ENCODE peak calls at places on chromosome 12, in five cellular contexts. E is lower leg skin, L is Peyer's patch, C is HCT116, M is psoas muscle. Y is an unnamed sample.

GRCh38 chr12:19915392-19916192 is 452.7 kb upstream of the PDE3A start:
- DNase-seq in E (no peak), L (no peak), C (peak), M (no peak), Y (no peak)

GRCh38 chr12:57902371-57903042 is 38.9 kb upstream of the ATP23 start:
- DNase-seq in E (no peak), L (no peak), C (no peak), M (no peak), Y (no peak)

GRCh38 chr12:100545092-100545491 is 28.4 kb upstream of the GAS2L3 start:
- DNase-seq in E (no peak), L (no peak), C (no peak), M (no peak), Y (no peak)

GRCh38 chr12:93741741-93742085 is 64.5 kb downstream of the CRADD start:
- DNase-seq in E (no peak), L (no peak), C (no peak), M (no peak), Y (no peak)

GRCh38 chr12:29552324-29552927 is 54.9 kb upstream of the OVCH1 start:
- DNase-seq in E (peak), L (peak), C (peak), M (peak), Y (peak)

GRCh38 chr12:57765698-57766463 is 997 bp downstream of the CYP27B1 start:
- DNase-seq in E (no peak), L (no peak), C (no peak), M (no peak), Y (no peak)

GRCh38 chr12:132547207-132547740 is 57.3 kb downstream of the FBRSL1 start:
- DNase-seq in E (no peak), L (no peak), C (no peak), M (no peak), Y (no peak)

GRCh38 chr12:89326260-89327040 is 25.9 kb downstream of the DUSP6 start:
- DNase-seq in E (no peak), L (no peak), C (no peak), M (no peak), Y (no peak)

GRCh38 chr12:9673404-9674225 is 4.1 kb downstream of the CLEC2D start:
- DNase-seq in E (no peak), L (peak), C (peak), M (peak), Y (peak)

GRCh38 chr12:65403188-65403587 is 124.7 kb downstream of the MSRB3 start:
- DNase-seq in E (no peak), L (no peak), C (no peak), M (no peak), Y (no peak)

GRCh38 chr12:49651855-49652254 is 28.5 kb downstream of the PRPF40B start:
- DNase-seq in E (no peak), L (no peak), C (no peak), M (no peak), Y (no peak)

GRCh38 chr12:113056631-113057488 is at the start of gene DTX1:
- DNase-seq in E (no peak), L (peak), C (no peak), M (peak), Y (no peak)

GRCh38 chr12:95326450-95326849 is 108.8 kb downstream of the VEZT start:
- DNase-seq in E (no peak), L (no peak), C (no peak), M (no peak), Y (no peak)

GRCh38 chr12:20778969-20779368 is 31.5 kb upstream of the SLCO1B3 start:
- DNase-seq in E (no peak), L (no peak), C (no peak), M (no peak), Y (no peak)

GRCh38 chr12:47942327-47943230 is 20.8 kb upstream of the TMEM106C start:
- DNase-seq in E (peak), L (no peak), C (no peak), M (peak), Y (no peak)

GRCh38 chr12:27424631-27425230 is 21.8 kb upstream of the SMCO2 start:
- DNase-seq in E (no peak), L (no peak), C (peak), M (no peak), Y (no peak)

GRCh38 chr12:111976291-111976690 is 36.7 kb downstream of the TMEM116 start:
- DNase-seq in E (no peak), L (no peak), C (no peak), M (no peak), Y (no peak)

GRCh38 chr12:3964404-3964803 is 91.2 kb upstream of the PARP11 start:
- DNase-seq in E (peak), L (peak), C (peak), M (no peak), Y (no peak)

GRCh38 chr12:19850341-19851065 is 411.2 kb downstream of the AEBP2 start:
- DNase-seq in E (no peak), L (no peak), C (no peak), M (no peak), Y (peak)

GRCh38 chr12:16756833-16757552 is 151.0 kb upstream of the LMO3 start:
- DNase-seq in E (no peak), L (no peak), C (no peak), M (no peak), Y (no peak)

GRCh38 chr12:65535951-65536350 is 257.5 kb downstream of the MSRB3 start:
- DNase-seq in E (no peak), L (no peak), C (no peak), M (no peak), Y (no peak)

GRCh38 chr12:58500399-58500798 is 419.9 kb downstream of the LRIG3 start:
- DNase-seq in E (no peak), L (no peak), C (no peak), M (no peak), Y (no peak)

GRCh38 chr12:78865297-78865955 is 852 bp downstream of the SYT1 start:
- DNase-seq in E (no peak), L (no peak), C (no peak), M (no peak), Y (no peak)

GRCh38 chr12:49331360-49332222 is 5.4 kb downstream of the C1QL4 start:
- DNase-seq in E (peak), L (no peak), C (peak), M (peak), Y (peak)

GRCh38 chr12:80101126-80101525 is 1.8 kb downstream of the OTOGL start:
- DNase-seq in E (no peak), L (no peak), C (no peak), M (no peak), Y (no peak)

DNA sequence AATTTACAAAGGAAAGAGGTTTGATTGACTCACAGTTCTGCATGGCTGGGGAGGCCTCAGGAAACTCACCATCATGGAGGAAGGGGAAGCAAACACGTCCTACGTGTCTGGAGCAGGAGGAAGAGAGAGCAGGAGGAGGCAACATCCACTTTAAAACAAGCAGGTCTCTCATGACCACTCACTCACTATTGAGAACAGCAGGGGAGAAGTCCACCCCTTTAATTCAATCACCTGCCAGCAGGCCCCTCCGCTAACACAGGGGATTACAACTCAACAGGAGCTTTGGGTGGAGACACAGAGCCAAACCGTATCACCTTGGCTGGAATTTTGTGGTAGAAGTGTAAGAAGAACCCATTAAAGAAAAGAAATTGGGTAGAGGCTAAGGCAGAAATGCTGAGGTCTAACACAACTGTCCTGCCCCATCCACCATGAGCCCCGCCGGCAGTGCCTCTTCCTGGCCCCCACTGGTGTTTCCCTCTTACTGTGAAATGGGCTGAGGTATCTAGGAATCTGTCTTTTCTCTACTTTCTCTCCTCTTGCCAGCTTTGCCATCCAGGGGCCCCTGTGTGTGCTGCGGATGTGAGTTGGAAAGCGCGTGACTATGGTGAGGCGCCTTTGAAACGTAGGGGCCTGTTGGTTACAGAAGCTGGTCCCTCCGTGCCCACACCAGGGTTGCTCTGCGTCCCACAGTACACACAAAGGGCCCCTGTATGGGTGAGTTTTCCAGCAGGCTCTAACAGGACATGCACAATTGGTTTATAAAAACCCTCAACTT is 108.0 kb upstream of the TMEM132D start:
- DNase-seq in E (peak), L (no peak), C (no peak), M (no peak), Y (no peak)
- H3K4me3 ChIP-seq in E (no peak), L (no peak), C (no peak), M (no peak), Y (no peak)

DNA sequence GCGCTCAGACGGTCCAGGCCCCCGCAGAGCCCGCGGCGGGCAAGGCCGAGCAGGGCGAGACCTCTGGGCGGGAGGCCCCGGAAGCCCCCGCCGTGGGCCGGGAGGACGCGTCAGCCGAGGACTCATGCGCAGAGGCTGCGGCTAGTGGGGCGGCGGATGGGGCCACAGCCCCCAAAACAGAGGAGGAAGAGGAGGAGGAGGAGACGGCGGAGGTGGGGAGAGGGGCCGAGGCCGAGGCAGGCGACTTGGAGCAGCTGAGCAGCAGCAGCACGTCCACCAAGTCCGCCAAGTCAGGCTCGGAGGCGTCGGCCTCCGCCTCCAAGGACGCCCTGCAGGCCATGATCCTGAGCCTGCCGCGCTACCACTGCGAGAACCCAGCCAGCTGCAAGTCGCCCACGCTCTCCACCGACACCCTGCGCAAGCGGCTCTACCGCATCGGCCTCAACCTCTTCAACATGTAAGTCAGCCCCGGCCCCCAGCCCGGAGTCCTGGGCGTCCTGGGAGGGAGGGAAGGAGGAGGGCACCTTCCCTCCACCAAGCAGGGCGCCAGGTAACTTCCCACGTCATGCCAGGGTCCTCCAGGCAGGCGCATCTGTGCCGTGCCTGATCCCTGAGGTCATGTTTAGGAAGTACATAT is 72.4 kb downstream of the IQSEC3 start:
- DNase-seq in E (no peak), L (no peak), C (no peak), M (no peak), Y (no peak)
- H3K4me3 ChIP-seq in E (no peak), L (no peak), C (no peak), M (peak), Y (peak)

GRCh38 chr12:122873540-122873939 is 22.4 kb downstream of the VPS37B start:
- DNase-seq in E (peak), L (no peak), C (no peak), M (no peak), Y (peak)
- H3K4me3 ChIP-seq in E (no peak), L (no peak), C (no peak), M (no peak), Y (no peak)

GRCh38 chr12:2893007-2893406 is 2.3 kb downstream of the TULP3 start:
- DNase-seq in E (peak), L (no peak), C (no peak), M (no peak), Y (peak)
- H3K4me3 ChIP-seq in E (no peak), L (no peak), C (no peak), M (no peak), Y (no peak)

GRCh38 chr12:45234134-45234865 is 18.4 kb downstream of the ANO6 start:
- DNase-seq in E (no peak), L (no peak), C (peak), M (no peak), Y (no peak)

GRCh38 chr12:45232146-45232731 is 16.3 kb downstream of the ANO6 start:
- DNase-seq in E (no peak), L (no peak), C (no peak), M (no peak), Y (no peak)

GRCh38 chr12:45232771-45233372 is 17.0 kb downstream of the ANO6 start:
- DNase-seq in E (no peak), L (no peak), C (peak), M (peak), Y (peak)

GRCh38 chr12:45231515-45232145 is 15.7 kb downstream of the ANO6 start:
- DNase-seq in E (no peak), L (no peak), C (no peak), M (no peak), Y (no peak)

GRCh38 chr12:45235087-45236025 is 19.5 kb downstream of the ANO6 start:
- DNase-seq in E (peak), L (no peak), C (peak), M (peak), Y (no peak)
- H3K4me3 ChIP-seq in E (no peak), L (no peak), C (peak), M (peak), Y (no peak)

GRCh38 chr12:14774074-14774943 is 29.0 kb downstream of the WBP11 start:
- DNase-seq in E (peak), L (peak), C (peak), M (peak), Y (peak)
- H3K4me3 ChIP-seq in E (peak), L (peak), C (peak), M (peak), Y (peak)

GRCh38 chr12:68030248-68030647 is 41.0 kb downstream of the IFNG-AS1 start:
- DNase-seq in E (no peak), L (no peak), C (no peak), M (no peak), Y (no peak)

GRCh38 chr12:68031174-68031573 is 41.9 kb downstream of the IFNG-AS1 start:
- DNase-seq in E (no peak), L (no peak), C (no peak), M (no peak), Y (no peak)

GRCh38 chr12:68034567-68034966 is 45.3 kb downstream of the IFNG-AS1 start:
- DNase-seq in E (no peak), L (no peak), C (no peak), M (no peak), Y (no peak)

GRCh38 chr12:68028647-68029046 is 39.4 kb downstream of the IFNG-AS1 start:
- DNase-seq in E (no peak), L (no peak), C (no peak), M (no peak), Y (no peak)

GRCh38 chr12:68031881-68032739 is 42.9 kb downstream of the IFNG-AS1 start:
- DNase-seq in E (no peak), L (no peak), C (no peak), M (no peak), Y (no peak)
- H3K4me3 ChIP-seq in E (no peak), L (no peak), C (no peak), M (no peak), Y (no peak)

GRCh38 chr12:123398177-123398916 is 14.4 kb downstream of the KMT5A start:
- DNase-seq in E (no peak), L (no peak), C (no peak), M (peak), Y (peak)

GRCh38 chr12:123395236-123395635 is 11.3 kb downstream of the KMT5A start:
- DNase-seq in E (no peak), L (no peak), C (no peak), M (no peak), Y (no peak)

GRCh38 chr12:123396543-123396942 is 12.6 kb downstream of the KMT5A start:
- DNase-seq in E (no peak), L (no peak), C (no peak), M (no peak), Y (no peak)

GRCh38 chr12:123397400-123397799 is 13.5 kb downstream of the KMT5A start:
- DNase-seq in E (no peak), L (no peak), C (no peak), M (no peak), Y (no peak)

DNA sequence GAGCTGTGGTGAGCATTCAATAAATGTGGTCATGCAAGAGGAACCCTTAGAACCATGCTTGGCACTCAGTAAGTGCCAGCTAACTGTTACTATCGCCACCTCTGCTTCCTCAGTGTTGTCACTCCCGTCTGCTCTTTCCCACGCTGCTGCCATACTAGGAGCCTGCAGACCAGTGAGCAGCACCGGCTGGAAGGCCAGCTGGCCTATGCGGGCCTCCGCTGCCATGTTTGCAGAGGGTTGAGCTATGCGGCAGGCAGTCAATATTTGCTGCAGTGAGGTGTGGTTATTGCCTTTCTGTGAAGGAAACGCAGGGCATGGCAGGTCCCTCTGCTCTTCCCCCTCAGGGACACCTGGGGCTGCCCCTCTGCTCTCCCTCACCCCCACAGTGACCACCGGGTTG is 13.0 kb downstream of the KMT5A start:
- DNase-seq in E (no peak), L (no peak), C (no peak), M (no peak), Y (no peak)
- H3K4me3 ChIP-seq in E (no peak), L (no peak), C (no peak), M (no peak), Y (no peak)

Y was measured in tibial artery.